ENCODE peak calls at places on chromosome 20, in five cellular contexts. A is AG09319; C is stimulated activated naive CD8-positive, alpha-beta T cell treated with anti-CD3 and anti-CD28 coated beads, Interleukin-15, Interleukin-2, amounts not matched to agents 100 U/mL and 50 U/mL, for 24 hours; N is cardiac muscle cell; R is astrocyte of the spinal cord. B is an unnamed sample.

GRCh38 chr20:34907616-34908469 is 31.4 kb downstream of the ACSS2 start:
- DNase-seq in A (peak; percentile 48), C (no peak), N (peak; percentile 90), R (peak; percentile 84), B (no peak)

GRCh38 chr20:47781631-47782030 is 3.6 kb downstream of the SULF2 start:
- DNase-seq in A (no peak), C (no peak), N (no peak), R (no peak), B (no peak)

GRCh38 chr20:17663486-17663885 is 18.6 kb downstream of the RRBP1 start:
- DNase-seq in A (no peak), C (no peak), N (peak; percentile 30), R (peak; percentile 68), B (no peak)

GRCh38 chr20:47258745-47259695 is 97.5 kb downstream of the ZMYND8 start:
- DNase-seq in A (no peak), C (no peak), N (peak; percentile 74), R (peak; percentile 37), B (no peak)

GRCh38 chr20:9287062-9287461 is 218.2 kb downstream of the PLCB4 start:
- DNase-seq in A (no peak), C (no peak), N (no peak), R (no peak), B (no peak)

GRCh38 chr20:49781676-49782075 is 31.0 kb upstream of the SLC9A8 start:
- DNase-seq in A (no peak), C (no peak), N (no peak), R (no peak), B (no peak)

GRCh38 chr20:40744072-40744471 is 55.0 kb upstream of the MAFB start:
- DNase-seq in A (no peak), C (no peak), N (no peak), R (no peak), B (no peak)

GRCh38 chr20:62728781-62729300 is 20.2 kb downstream of the NTSR1 start:
- DNase-seq in A (no peak), C (no peak), N (no peak), R (no peak), B (no peak)

GRCh38 chr20:33835773-33836172 is 24.6 kb downstream of the CHMP4B start:
- DNase-seq in A (no peak), C (no peak), N (peak; percentile 75), R (no peak), B (no peak)

GRCh38 chr20:58109126-58109880 is 119.2 kb downstream of the ANKRD60 start:
- DNase-seq in A (no peak), C (no peak), N (peak; percentile 32), R (peak; percentile 87), B (no peak)

GRCh38 chr20:51886341-51886740 is 84.0 kb upstream of the SALL4 start:
- DNase-seq in A (no peak), C (no peak), N (no peak), R (no peak), B (no peak)

GRCh38 chr20:9306521-9306920 is 207.9 kb upstream of the LAMP5 start:
- DNase-seq in A (peak; percentile 29), C (no peak), N (peak; percentile 90), R (peak; percentile 66), B (no peak)

GRCh38 chr20:12535770-12536169 is 473.0 kb upstream of the SPTLC3 start:
- DNase-seq in A (no peak), C (no peak), N (no peak), R (no peak), B (no peak)

GRCh38 chr20:63394069-63394468 is 32.9 kb upstream of the CHRNA4 start:
- DNase-seq in A (no peak), C (no peak), N (peak; percentile 18), R (no peak), B (no peak)

GRCh38 chr20:1754306-1754705 is 96.7 kb upstream of the SIRPG start:
- DNase-seq in A (no peak), C (no peak), N (no peak), R (no peak), B (no peak)

GRCh38 chr20:45136911-45137310 is 12.6 kb upstream of the WFDC12 start:
- DNase-seq in A (no peak), C (no peak), N (no peak), R (no peak), B (no peak)

GRCh38 chr20:22616551-22616950 is 32.2 kb upstream of the FOXA2 start:
- DNase-seq in A (no peak), C (no peak), N (no peak), R (no peak), B (no peak)

GRCh38 chr20:36340593-36340990 is 34.5 kb downstream of the DLGAP4 start:
- DNase-seq in A (no peak), C (peak; percentile 29), N (no peak), R (no peak), B (no peak)

GRCh38 chr20:50491168-50491567 is 19.0 kb upstream of the PTPN1 start:
- DNase-seq in A (no peak), C (no peak), N (no peak), R (no peak), B (no peak)

GRCh38 chr20:56273491-56273890 is 25.0 kb downstream of the MC3R start:
- DNase-seq in A (no peak), C (no peak), N (no peak), R (no peak), B (no peak)

B was measured in DND-41.